ENCODE peak calls at places on chromosomes 11 and 22, in nine cellular contexts. One of them, this sample, is unnamed.

GRCh38 chr11:118619444-118620205 is 12.2 kb downstream of the PHLDB1 start:
- DNase-seq in HFF-Myc: peak
- DNase-seq in SK-N-SH: no peak
- DNase-seq in heart left ventricle: peak
- DNase-seq in fibroblast of pulmonary artery: peak
- DNase-seq in PC-9: peak
- DNase-seq in colonic mucosa: no peak
- DNase-seq in thoracic aorta: peak
- DNase-seq in epithelial cell of esophagus: peak
- DNase-seq in this sample: peak

GRCh38 chr11:123235117-123235686 is 40.2 kb upstream of the CLMP start:
- DNase-seq in HFF-Myc: no peak
- DNase-seq in SK-N-SH: peak
- DNase-seq in heart left ventricle: peak
- DNase-seq in fibroblast of pulmonary artery: peak
- DNase-seq in PC-9: no peak
- DNase-seq in colonic mucosa: peak
- DNase-seq in thoracic aorta: peak
- DNase-seq in epithelial cell of esophagus: no peak
- DNase-seq in this sample: peak

GRCh38 chr11:64936539-64936938 is 846 bp upstream of the GPHA2 start:
- DNase-seq in HFF-Myc: no peak
- DNase-seq in SK-N-SH: no peak
- DNase-seq in heart left ventricle: no peak
- DNase-seq in fibroblast of pulmonary artery: no peak
- DNase-seq in PC-9: no peak
- DNase-seq in colonic mucosa: no peak
- DNase-seq in thoracic aorta: no peak
- DNase-seq in epithelial cell of esophagus: no peak
- DNase-seq in this sample: no peak

GRCh38 chr11:47373876-47374820 is 4.2 kb downstream of the SPI1 start:
- DNase-seq in HFF-Myc: peak
- DNase-seq in SK-N-SH: peak
- DNase-seq in heart left ventricle: peak
- DNase-seq in fibroblast of pulmonary artery: peak
- DNase-seq in PC-9: peak
- DNase-seq in colonic mucosa: peak
- DNase-seq in thoracic aorta: no peak
- DNase-seq in epithelial cell of esophagus: peak
- DNase-seq in this sample: peak

GRCh38 chr11:227824-228223 is 8.3 kb downstream of the SIRT3 start:
- DNase-seq in HFF-Myc: no peak
- DNase-seq in SK-N-SH: no peak
- DNase-seq in heart left ventricle: no peak
- DNase-seq in fibroblast of pulmonary artery: no peak
- DNase-seq in PC-9: no peak
- DNase-seq in colonic mucosa: no peak
- DNase-seq in thoracic aorta: no peak
- DNase-seq in epithelial cell of esophagus: no peak
- DNase-seq in this sample: no peak

GRCh38 chr22:30655532-30655931 is 12.1 kb downstream of the DUSP18 start:
- DNase-seq in HFF-Myc: no peak
- DNase-seq in SK-N-SH: no peak
- DNase-seq in heart left ventricle: no peak
- DNase-seq in fibroblast of pulmonary artery: no peak
- DNase-seq in PC-9: no peak
- DNase-seq in colonic mucosa: no peak
- DNase-seq in thoracic aorta: no peak
- DNase-seq in epithelial cell of esophagus: no peak
- DNase-seq in this sample: no peak

GRCh38 chr11:19241260-19242183 is 777 bp upstream of the E2F8 start:
- DNase-seq in HFF-Myc: no peak
- DNase-seq in SK-N-SH: peak
- DNase-seq in heart left ventricle: peak
- DNase-seq in fibroblast of pulmonary artery: no peak
- DNase-seq in PC-9: peak
- DNase-seq in colonic mucosa: peak
- DNase-seq in thoracic aorta: no peak
- DNase-seq in epithelial cell of esophagus: peak
- DNase-seq in this sample: no peak

GRCh38 chr11:64534391-64534801 is 56.6 kb upstream of the SLC22A12 start:
- DNase-seq in HFF-Myc: no peak
- DNase-seq in SK-N-SH: no peak
- DNase-seq in heart left ventricle: no peak
- DNase-seq in fibroblast of pulmonary artery: no peak
- DNase-seq in PC-9: no peak
- DNase-seq in colonic mucosa: no peak
- DNase-seq in thoracic aorta: no peak
- DNase-seq in epithelial cell of esophagus: no peak
- DNase-seq in this sample: no peak

GRCh38 chr11:48167380-48167779 is 49.2 kb upstream of the OR4B1 start:
- DNase-seq in HFF-Myc: no peak
- DNase-seq in SK-N-SH: no peak
- DNase-seq in heart left ventricle: no peak
- DNase-seq in fibroblast of pulmonary artery: no peak
- DNase-seq in PC-9: no peak
- DNase-seq in colonic mucosa: no peak
- DNase-seq in thoracic aorta: no peak
- DNase-seq in epithelial cell of esophagus: no peak
- DNase-seq in this sample: peak

GRCh38 chr11:21511835-21512440 is 680.9 kb upstream of the ANO5 start:
- DNase-seq in HFF-Myc: no peak
- DNase-seq in SK-N-SH: peak
- DNase-seq in heart left ventricle: no peak
- DNase-seq in fibroblast of pulmonary artery: peak
- DNase-seq in PC-9: peak
- DNase-seq in colonic mucosa: peak
- DNase-seq in thoracic aorta: no peak
- DNase-seq in epithelial cell of esophagus: peak
- DNase-seq in this sample: peak

DNA sequence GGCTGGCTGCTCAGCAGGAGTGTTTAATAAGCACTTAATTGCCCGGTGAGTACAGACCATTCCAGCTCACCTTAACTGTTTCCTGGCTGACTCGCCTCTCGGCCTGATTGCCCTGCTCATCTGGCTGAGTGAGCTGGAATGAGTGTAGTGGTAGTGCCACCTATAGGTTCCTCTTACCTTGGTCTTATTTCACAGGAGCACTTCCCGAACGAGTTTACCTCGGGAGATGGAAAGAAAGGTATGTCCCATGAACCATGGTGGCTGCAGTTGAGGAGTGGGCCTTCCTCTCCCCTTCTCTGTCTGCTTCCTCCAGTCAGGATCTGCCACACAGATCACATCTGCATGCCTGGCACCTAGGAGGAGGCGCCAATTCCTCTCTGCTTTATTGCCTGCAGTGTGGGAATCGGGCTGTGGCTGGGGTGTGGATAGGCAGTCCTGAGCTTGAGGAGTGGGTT is 26.7 kb downstream of the UPB1 start:
- DNase-seq in HFF-Myc: no peak
- DNase-seq in SK-N-SH: peak
- DNase-seq in heart left ventricle: peak
- DNase-seq in fibroblast of pulmonary artery: peak
- DNase-seq in PC-9: peak
- DNase-seq in colonic mucosa: peak
- DNase-seq in thoracic aorta: no peak
- DNase-seq in epithelial cell of esophagus: peak
- DNase-seq in this sample: peak
- TF ChIP-seq CTCF in HFF-Myc: peak
- TF ChIP-seq CTCF in SK-N-SH: peak
- TF ChIP-seq CTCF in heart left ventricle: peak
- TF ChIP-seq CTCF in fibroblast of pulmonary artery: peak
- TF ChIP-seq CTCF in PC-9: peak
- TF ChIP-seq CTCF in colonic mucosa: peak
- TF ChIP-seq CTCF in thoracic aorta: no peak
- TF ChIP-seq CTCF in epithelial cell of esophagus: peak
- TF ChIP-seq CTCF in this sample: peak

DNA sequence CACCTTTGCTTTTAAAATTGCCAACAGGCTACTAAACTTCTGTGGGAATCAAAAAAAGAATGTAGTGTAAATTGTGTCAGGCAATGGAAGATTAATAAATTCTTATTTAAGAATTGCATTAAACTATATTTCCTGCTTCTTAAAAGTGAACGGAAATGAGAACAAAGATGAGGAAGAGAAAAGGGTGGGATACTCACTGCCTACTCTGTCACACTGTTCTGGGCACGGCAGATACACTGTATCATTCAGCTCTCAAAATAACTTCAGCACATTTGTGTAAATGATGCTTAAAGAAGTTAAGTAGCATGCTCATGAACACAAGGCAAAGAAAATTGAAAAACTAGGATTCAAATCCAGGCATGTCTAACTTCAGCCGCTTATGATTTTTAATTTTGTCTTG is 218.7 kb downstream of the DCDC1 start:
- DNase-seq in HFF-Myc: no peak
- DNase-seq in SK-N-SH: no peak
- DNase-seq in heart left ventricle: no peak
- DNase-seq in fibroblast of pulmonary artery: no peak
- DNase-seq in PC-9: no peak
- DNase-seq in colonic mucosa: no peak
- DNase-seq in thoracic aorta: no peak
- DNase-seq in epithelial cell of esophagus: no peak
- DNase-seq in this sample: no peak
- H3K4me3 ChIP-seq in HFF-Myc: no peak
- H3K4me3 ChIP-seq in SK-N-SH: no peak
- H3K4me3 ChIP-seq in heart left ventricle: no peak
- H3K4me3 ChIP-seq in fibroblast of pulmonary artery: no peak
- H3K4me3 ChIP-seq in PC-9: no peak
- H3K4me3 ChIP-seq in colonic mucosa: no peak
- H3K4me3 ChIP-seq in thoracic aorta: no peak
- H3K4me3 ChIP-seq in epithelial cell of esophagus: no peak
- H3K4me3 ChIP-seq in this sample: no peak

GRCh38 chr11:102604875-102605274 is 20.3 kb downstream of the MMP20 start:
- DNase-seq in HFF-Myc: no peak
- DNase-seq in SK-N-SH: no peak
- DNase-seq in heart left ventricle: no peak
- DNase-seq in fibroblast of pulmonary artery: no peak
- DNase-seq in PC-9: peak
- DNase-seq in colonic mucosa: no peak
- DNase-seq in thoracic aorta: no peak
- DNase-seq in epithelial cell of esophagus: peak
- DNase-seq in this sample: no peak
- TF ChIP-seq CTCF in HFF-Myc: no peak
- TF ChIP-seq CTCF in SK-N-SH: no peak
- TF ChIP-seq CTCF in heart left ventricle: no peak
- TF ChIP-seq CTCF in fibroblast of pulmonary artery: no peak
- TF ChIP-seq CTCF in PC-9: no peak
- TF ChIP-seq CTCF in colonic mucosa: no peak
- TF ChIP-seq CTCF in thoracic aorta: no peak
- TF ChIP-seq CTCF in epithelial cell of esophagus: no peak
- TF ChIP-seq CTCF in this sample: no peak

GRCh38 chr22:41915035-41915782 is at the start of gene SHISA8:
- DNase-seq in HFF-Myc: no peak
- DNase-seq in SK-N-SH: peak
- DNase-seq in heart left ventricle: no peak
- DNase-seq in fibroblast of pulmonary artery: peak
- DNase-seq in PC-9: peak
- DNase-seq in colonic mucosa: peak
- DNase-seq in thoracic aorta: no peak
- DNase-seq in epithelial cell of esophagus: peak
- DNase-seq in this sample: no peak
- H3K4me3 ChIP-seq in HFF-Myc: no peak
- H3K4me3 ChIP-seq in SK-N-SH: no peak
- H3K4me3 ChIP-seq in heart left ventricle: peak
- H3K4me3 ChIP-seq in fibroblast of pulmonary artery: no peak
- H3K4me3 ChIP-seq in PC-9: no peak
- H3K4me3 ChIP-seq in colonic mucosa: peak
- H3K4me3 ChIP-seq in thoracic aorta: peak
- H3K4me3 ChIP-seq in epithelial cell of esophagus: no peak
- H3K4me3 ChIP-seq in this sample: no peak

DNA sequence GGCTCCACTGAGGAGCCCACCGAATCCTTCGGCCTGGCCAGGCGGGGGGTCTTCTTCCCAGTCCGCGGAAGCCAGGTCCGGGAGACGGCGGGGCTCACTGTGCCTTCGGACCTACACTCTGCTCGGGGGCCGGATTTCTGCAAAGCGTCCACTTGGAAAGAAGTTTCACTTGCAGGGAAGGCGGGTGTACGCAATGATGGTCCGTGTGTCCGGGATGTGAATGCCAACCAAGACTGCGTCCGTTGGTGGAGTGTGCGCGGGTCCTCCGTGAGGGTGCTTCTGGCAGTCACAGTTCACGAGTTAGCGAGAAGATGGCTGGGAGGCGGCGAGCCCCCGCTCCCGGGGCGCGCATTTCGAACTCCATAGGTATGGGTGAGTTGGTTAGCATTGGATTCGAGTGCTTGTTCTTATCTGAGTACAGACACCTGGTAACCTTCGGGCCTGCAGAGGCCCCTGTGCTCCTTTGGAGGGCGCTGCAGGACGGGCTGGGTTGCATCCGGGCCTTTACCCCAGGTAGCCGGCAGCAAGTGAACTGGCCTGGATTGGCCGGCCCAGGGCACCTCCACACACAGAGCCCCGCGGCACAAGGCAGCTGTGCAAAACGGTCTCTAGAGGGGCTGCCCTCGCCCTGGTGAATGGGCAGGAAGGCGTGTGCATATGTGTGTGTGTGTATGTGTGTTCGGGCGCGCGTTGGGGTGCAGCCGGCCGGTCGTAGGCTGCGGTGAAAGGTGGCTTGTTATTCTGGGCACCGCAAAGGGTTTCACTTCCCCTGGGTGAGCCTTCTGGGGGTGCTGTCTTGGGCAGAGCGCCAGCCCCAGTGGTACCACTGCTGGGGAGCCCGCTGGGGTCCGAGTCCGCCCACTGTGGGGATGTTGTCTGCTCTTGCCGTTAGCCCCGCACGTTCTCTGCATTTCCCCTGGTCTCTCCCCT is 13.3 kb upstream of the CYP2R1 start:
- DNase-seq in HFF-Myc: no peak
- DNase-seq in SK-N-SH: peak
- DNase-seq in heart left ventricle: peak
- DNase-seq in fibroblast of pulmonary artery: peak
- DNase-seq in PC-9: no peak
- DNase-seq in colonic mucosa: peak
- DNase-seq in thoracic aorta: no peak
- DNase-seq in epithelial cell of esophagus: peak
- DNase-seq in this sample: peak
- TF ChIP-seq CTCF in HFF-Myc: peak
- TF ChIP-seq CTCF in SK-N-SH: no peak
- TF ChIP-seq CTCF in heart left ventricle: peak
- TF ChIP-seq CTCF in fibroblast of pulmonary artery: peak
- TF ChIP-seq CTCF in PC-9: no peak
- TF ChIP-seq CTCF in colonic mucosa: peak
- TF ChIP-seq CTCF in thoracic aorta: peak
- TF ChIP-seq CTCF in epithelial cell of esophagus: peak
- TF ChIP-seq CTCF in this sample: peak

DNA sequence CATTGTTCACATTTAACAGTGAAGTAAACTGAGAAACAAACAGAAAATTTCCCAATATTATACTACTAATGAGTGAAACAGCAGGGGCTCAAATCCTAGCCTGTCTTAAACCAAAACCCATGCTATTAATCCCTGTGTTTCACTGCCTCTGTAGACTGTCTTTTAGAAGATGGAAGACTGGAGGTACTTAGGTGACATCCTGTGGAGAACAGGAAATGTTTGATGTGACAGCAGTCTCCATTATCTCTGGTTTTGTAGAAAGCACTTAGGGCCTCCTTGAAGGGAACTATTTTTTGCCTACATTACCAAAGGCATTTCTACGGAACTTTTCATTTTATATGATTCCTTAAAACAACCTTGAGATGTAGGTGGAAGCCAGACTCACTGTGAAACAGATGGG is 288.1 kb upstream of the SORL1-AS1 start:
- DNase-seq in HFF-Myc: no peak
- DNase-seq in SK-N-SH: no peak
- DNase-seq in heart left ventricle: no peak
- DNase-seq in fibroblast of pulmonary artery: no peak
- DNase-seq in PC-9: no peak
- DNase-seq in colonic mucosa: no peak
- DNase-seq in thoracic aorta: no peak
- DNase-seq in epithelial cell of esophagus: no peak
- DNase-seq in this sample: no peak
- H3K4me3 ChIP-seq in HFF-Myc: no peak
- H3K4me3 ChIP-seq in SK-N-SH: no peak
- H3K4me3 ChIP-seq in heart left ventricle: no peak
- H3K4me3 ChIP-seq in fibroblast of pulmonary artery: no peak
- H3K4me3 ChIP-seq in PC-9: no peak
- H3K4me3 ChIP-seq in colonic mucosa: no peak
- H3K4me3 ChIP-seq in thoracic aorta: no peak
- H3K4me3 ChIP-seq in epithelial cell of esophagus: no peak
- H3K4me3 ChIP-seq in this sample: no peak